ENCODE peak calls at places on chromosomes 3 and 15, in eight cellular contexts. M is colonic mucosa, U is neural progenitor cell, P is mammary epithelial cell, S is keratinocyte, B is H9, I is PC-3, A is K562. F is an unnamed sample. For H3K4me1 and H3K9me3, the result is how much of the 10 kb centered on the place peaks cover.

GRCh38 chr15:91908401-91908800 is 54.9 kb downstream of the SLCO3A1 start:
- DNase-seq in S (peak), B (no peak), U (no peak), M (no peak), P (peak), I (peak), A (no peak), F (no peak)

GRCh38 chr3:58962040-58962651 is 87.7 kb downstream of the CFAP20DC start:
- DNase-seq in A (no peak), P (no peak), I (peak), S (no peak), M (no peak), U (no peak), B (no peak), F (no peak)

GRCh38 chr15:84819291-84819768 is 2.2 kb downstream of the ALPK3 start:
- DNase-seq in I (no peak), P (no peak), B (no peak), S (no peak), M (no peak), A (no peak), U (peak), F (no peak)

GRCh38 chr3:109685084-109686079 is 348.0 kb upstream of the DPPA4 start:
- DNase-seq in P (peak), A (no peak), B (no peak), M (peak), U (no peak), S (peak), I (peak), F (no peak)

GRCh38 chr3:51585871-51586270 is 47.4 kb downstream of the RAD54L2 start:
- DNase-seq in S (no peak), M (no peak), I (no peak), A (no peak), U (no peak), B (no peak), P (no peak), F (no peak)

GRCh38 chr3:111619833-111620232 is 24.7 kb upstream of the ZBED2 start:
- DNase-seq in U (no peak), S (peak), I (peak), M (no peak), P (peak), A (no peak), B (no peak), F (no peak)

GRCh38 chr3:119294402-119294888 is 262 bp downstream of the ARHGAP31 start:
- DNase-seq in S (no peak), U (peak), A (no peak), I (no peak), B (no peak), M (peak), P (no peak), F (no peak)

GRCh38 chr3:60855250-60855649 is 396.0 kb downstream of the FHIT start:
- DNase-seq in M (no peak), P (no peak), I (no peak), B (no peak), U (no peak), A (no peak), S (no peak), F (no peak)

GRCh38 chr3:194255252-194256039 is 95.7 kb downstream of the CPN2 start:
- DNase-seq in M (peak), I (no peak), A (peak), S (no peak), P (no peak), B (no peak), U (no peak), F (no peak)

GRCh38 chr3:11195201-11195600 is 40.9 kb downstream of the HRH1 start:
- DNase-seq in B (no peak), S (no peak), I (no peak), U (no peak), M (no peak), A (no peak), P (peak), F (no peak)
- H3K9ac ChIP-seq in B (no peak), S (peak), I (no peak), U (no peak), M (no peak), A (no peak), P (no peak), F (no peak)

DNA sequence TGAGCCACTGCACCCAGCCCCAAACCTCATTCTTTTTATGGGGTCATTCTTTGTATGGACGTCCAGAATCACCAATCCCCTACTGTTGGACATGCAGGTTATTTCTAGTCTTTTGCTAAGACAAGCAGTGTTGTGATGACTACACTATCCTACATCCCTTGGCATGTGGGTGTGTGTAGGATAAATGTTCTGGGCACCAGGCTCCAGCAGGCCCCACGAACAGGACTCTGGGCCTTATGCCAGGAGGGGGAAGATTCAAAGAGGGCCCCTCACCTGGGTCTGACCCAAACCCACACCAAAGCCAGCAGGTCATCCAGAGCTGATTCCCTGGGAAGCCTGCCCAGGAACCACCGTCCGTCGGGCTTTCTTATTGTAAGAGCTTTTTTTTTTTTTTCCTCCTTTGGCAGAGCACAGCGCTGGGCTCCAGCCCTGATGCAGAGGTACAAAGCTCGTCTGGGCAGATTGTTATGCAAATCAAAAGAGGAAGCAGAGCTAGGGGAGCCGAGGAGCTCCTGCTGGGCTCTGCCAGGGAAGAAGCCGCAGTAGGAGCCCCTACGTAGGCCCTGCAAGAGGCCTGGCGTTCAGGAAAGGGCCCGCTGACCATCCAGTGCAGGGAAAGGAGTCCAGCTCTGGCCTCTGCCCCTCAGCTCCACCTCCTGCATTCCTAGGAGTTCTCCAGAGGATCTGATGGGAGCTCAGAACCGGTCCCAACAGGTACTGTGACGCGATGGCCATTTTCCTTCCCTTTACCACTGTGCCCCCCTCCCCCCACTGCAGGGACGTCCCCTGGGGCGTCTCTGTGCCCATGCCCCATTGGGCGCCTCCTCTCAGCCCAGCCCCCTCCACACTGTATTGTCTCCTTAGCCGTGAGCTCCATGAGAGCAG is 29.0 kb upstream of the FURIN start:
- DNase-seq in I (no peak), M (peak), B (peak), U (peak), P (peak), A (no peak), S (no peak), F (peak)
- H3K4me1 ChIP-seq in I (under half), M (under half), B (under half), U (under half), P (under half), A (half or more), S (under half), F (under half)

DNA sequence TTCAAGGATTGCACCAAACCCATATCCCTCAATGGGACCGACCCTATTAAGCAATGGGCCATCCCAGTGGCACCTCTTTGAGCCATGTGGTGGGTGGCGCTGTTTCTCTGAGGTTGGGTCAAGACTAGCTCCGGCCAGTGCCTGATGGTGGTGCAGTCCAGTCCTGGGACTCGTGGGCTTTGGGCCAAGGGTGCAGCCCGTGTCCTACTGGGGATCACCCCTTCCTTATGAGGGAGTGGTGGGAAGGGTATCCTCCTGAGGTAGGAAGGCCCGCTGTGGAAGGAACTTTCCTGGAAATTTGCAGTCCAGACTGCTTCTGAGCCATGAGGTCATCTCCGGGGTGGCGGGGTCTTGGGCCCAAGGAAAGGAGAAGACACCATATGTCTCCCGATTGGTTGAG is 231.6 kb downstream of the SNRPN start:
- DNase-seq in M (no peak), U (no peak), P (no peak), B (no peak), I (no peak), S (no peak), A (no peak), F (no peak)
- H3K9me3 ChIP-seq in M (under half), U (under half), P (under half), B (under half), I (under half), S (under half), A (under half), F (under half)

GRCh38 chr15:73697033-73697467 is 12.9 kb downstream of the CD276 start:
- DNase-seq in P (peak), B (peak), A (peak), I (peak), M (peak), U (peak), S (peak), F (no peak)
- H3K9ac ChIP-seq in P (no peak), B (no peak), A (no peak), I (peak), M (no peak), U (no peak), S (no peak), F (no peak)

DNA sequence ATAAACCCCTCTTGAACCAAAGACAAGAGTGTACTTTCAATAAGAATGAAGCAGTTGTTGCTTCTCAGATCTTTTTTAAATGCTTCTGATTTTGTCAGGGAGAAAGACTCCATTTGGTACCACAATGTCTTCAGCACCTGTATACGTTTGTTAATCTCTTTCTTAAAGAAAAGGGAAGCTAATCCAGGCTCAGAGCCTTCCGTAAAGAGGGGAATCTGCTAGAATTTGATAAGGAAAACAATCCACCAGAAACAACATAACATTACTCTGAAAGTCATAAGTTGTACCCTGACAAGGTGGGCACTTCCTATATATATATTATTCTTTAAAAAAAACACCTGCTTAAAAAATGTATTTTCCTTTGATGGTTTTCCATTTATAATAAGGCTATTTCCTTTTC is 19.8 kb downstream of the SH3BP5 start:
- DNase-seq in U (no peak), P (no peak), M (no peak), S (no peak), I (no peak), A (no peak), B (no peak), F (no peak)
- H3K4me1 ChIP-seq in U (half or more), P (under half), M (under half), S (under half), I (under half), A (under half), B (under half), F (under half)

GRCh38 chr3:126472277-126473006 is 3.2 kb downstream of the ZXDC start:
- DNase-seq in U (no peak), P (peak), I (peak), S (peak), B (no peak), M (no peak), A (peak), F (no peak)
- H3K9me3 ChIP-seq in U (under half), P (under half), I (under half), S (under half), B (under half), M (under half), A (under half), F (under half)

GRCh38 chr3:100403956-100404548 is 2.7 kb downstream of the LNP1 start:
- DNase-seq in P (no peak), S (no peak), B (no peak), A (no peak), I (no peak), U (no peak), M (no peak), F (no peak)
- H3K9ac ChIP-seq in P (no peak), S (no peak), B (no peak), A (no peak), I (no peak), U (no peak), M (no peak), F (no peak)

GRCh38 chr3:71425491-71426071 is 157.9 kb downstream of the FOXP1 start:
- DNase-seq in U (no peak), B (no peak), P (peak), I (peak), A (no peak), S (no peak), M (no peak), F (no peak)
- H3K4me1 ChIP-seq in U (under half), B (under half), P (half or more), I (under half), A (under half), S (under half), M (under half), F (under half)

GRCh38 chr15:75114327-75114726 is 87.4 kb upstream of the C15orf39 start:
- DNase-seq in A (no peak), I (no peak), B (no peak), P (no peak), M (no peak), S (no peak), U (no peak), F (no peak)
- H3K9me3 ChIP-seq in A (under half), I (under half), B (under half), P (under half), M (under half), S (under half), U (under half), F (under half)

GRCh38 chr3:107861422-107861821 is 229.4 kb downstream of the CD47 start:
- DNase-seq in P (no peak), A (no peak), B (no peak), U (no peak), I (no peak), S (no peak), M (no peak), F (no peak)
- H3K9ac ChIP-seq in P (no peak), A (no peak), B (no peak), U (no peak), I (no peak), S (no peak), M (no peak), F (no peak)